ENCODE peak calls at places on chromosome 3, in four cellular contexts. O is GM10248, N is epithelial cell of esophagus, Z is mesothelial cell of epicardium. G is an unnamed sample.

GRCh38 chr3:197599089-197599765 is 43.5 kb upstream of the BDH1 start:
- DNase-seq in N (peak; percentile 85), O (peak; percentile 93), Z (peak; percentile 75), G (peak; percentile 94)

GRCh38 chr3:120622870-120623718 is 27.0 kb downstream of the NDUFB4 start:
- DNase-seq in Z (no peak), N (peak; percentile 83), O (no peak), G (no peak)

GRCh38 chr3:78013653-78014052 is 973.8 kb downstream of the ROBO2 start:
- DNase-seq in Z (no peak), O (no peak), N (no peak), G (no peak)

GRCh38 chr3:65996605-65997004 is 42.1 kb downstream of the MAGI1 start:
- DNase-seq in N (peak; percentile 96), Z (peak; percentile 39), O (no peak), G (no peak)

GRCh38 chr3:16998236-16998923 is 113.6 kb downstream of the PLCL2 start:
- DNase-seq in Z (no peak), O (no peak), N (no peak), G (no peak)

GRCh38 chr3:196867155-196867506 is 589 bp upstream of the SENP5 start:
- DNase-seq in N (no peak), Z (no peak), O (no peak), G (no peak)

GRCh38 chr3:111617912-111618601 is 22.9 kb upstream of the ZBED2 start:
- DNase-seq in Z (no peak), O (no peak), N (peak; percentile 12), G (no peak)

GRCh38 chr3:191382661-191383060 is 52.3 kb upstream of the UTS2B start:
- DNase-seq in O (no peak), N (no peak), Z (no peak), G (no peak)

GRCh38 chr3:63863150-63864007 is at the start of the genes ATXN7 and THOC7:
- DNase-seq in Z (peak; percentile 75), N (peak; percentile 74), O (peak; percentile 83), G (peak; percentile 85)

DNA sequence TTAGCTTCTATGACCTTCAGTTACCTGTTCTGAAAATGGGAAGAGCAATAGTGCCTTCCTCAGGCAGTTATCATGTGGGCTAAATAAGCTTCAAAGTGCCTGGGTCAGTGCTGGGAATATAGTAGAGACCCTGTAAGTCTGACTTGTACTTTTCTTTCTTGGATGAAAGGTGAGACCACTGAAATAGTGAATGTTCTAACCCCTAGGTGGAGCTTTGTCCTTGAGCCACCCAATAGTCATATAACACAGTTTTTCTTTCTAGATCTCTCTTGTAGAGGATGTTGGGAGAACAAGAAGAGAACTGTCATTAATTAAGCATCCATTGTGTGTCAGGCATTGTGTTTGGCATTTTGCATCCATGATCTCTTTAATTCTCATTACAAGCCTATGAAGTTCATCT is 13.0 kb upstream of the BFSP2 start:
- DNase-seq in N (no peak), Z (no peak), O (no peak), G (no peak)
- TF ChIP-seq CTCF in N (no peak), Z (no peak), O (peak; percentile 23), G (no peak)

DNA sequence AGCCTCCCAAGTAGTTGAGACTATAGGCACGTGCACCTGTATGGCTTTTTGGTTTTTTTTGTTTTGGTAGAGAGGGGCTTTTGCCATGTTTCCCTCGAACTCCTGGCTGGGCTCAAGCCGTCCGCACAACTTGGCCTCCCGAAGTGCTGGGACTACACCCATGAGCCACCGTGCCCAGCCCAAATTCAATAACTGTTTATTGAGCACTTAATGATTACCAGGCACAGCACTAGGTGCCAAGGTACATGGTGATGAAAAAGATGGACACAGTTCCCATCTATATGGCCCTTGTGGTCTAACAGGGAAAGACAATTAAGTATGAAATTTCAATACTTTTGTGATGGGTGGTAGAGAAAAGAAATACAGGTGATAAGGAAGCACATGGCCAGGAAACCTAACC is 35.8 kb upstream of the ZNF148 start:
- DNase-seq in N (no peak), O (no peak), Z (no peak), G (no peak)
- TF ChIP-seq CTCF in N (no peak), O (no peak), Z (no peak), G (no peak)

GRCh38 chr3:141052570-141053069 is 1.5 kb downstream of the SPSB4 start:
- DNase-seq in N (no peak), Z (peak; percentile 39), O (no peak), G (no peak)

GRCh38 chr3:141049681-141050080 is 1.5 kb upstream of the SPSB4 start:
- DNase-seq in N (no peak), O (no peak), Z (no peak), G (no peak)

GRCh38 chr3:141051641-141052569 is 758 bp downstream of the SPSB4 start:
- DNase-seq in O (no peak), N (no peak), Z (peak; percentile 59), G (no peak)

GRCh38 chr3:141050576-141050912 is 603 bp upstream of the SPSB4 start:
- DNase-seq in N (no peak), O (no peak), Z (no peak), G (no peak)

GRCh38 chr3:141050913-141051632 is at the start of gene SPSB4:
- DNase-seq in Z (peak; percentile 85), O (no peak), N (peak; percentile 57), G (no peak)
- TF ChIP-seq CTCF in Z (peak; percentile 19), O (no peak), N (no peak), G (no peak)

GRCh38 chr3:19540464-19540863 is 392.2 kb downstream of the KCNH8 start:
- DNase-seq in N (no peak), Z (no peak), O (no peak), G (no peak)

GRCh38 chr3:19541284-19541683 is 392.7 kb downstream of the EFHB start:
- DNase-seq in Z (no peak), O (no peak), N (no peak), G (no peak)

GRCh38 chr3:19547665-19548464 is 386.2 kb downstream of the EFHB start:
- DNase-seq in N (peak; percentile 1), Z (no peak), O (no peak), G (no peak)

GRCh38 chr3:19539488-19540395 is 391.4 kb downstream of the KCNH8 start:
- DNase-seq in N (no peak), Z (no peak), O (peak; percentile 18), G (peak; percentile 13)

GRCh38 chr3:19543212-19543841 is 390.7 kb downstream of the EFHB start:
- DNase-seq in O (peak; percentile 18), Z (no peak), N (peak; percentile 37), G (peak; percentile 9)
- TF ChIP-seq CTCF in O (peak; percentile 74), Z (peak; percentile 16), N (peak; percentile 76), G (peak; percentile 70)

GRCh38 chr3:52471371-52472238 is 16.2 kb downstream of the NISCH start:
- DNase-seq in Z (no peak), N (peak; percentile 61), O (peak; percentile 67), G (peak; percentile 76)
- TF ChIP-seq CTCF in Z (peak; percentile 32), N (peak; percentile 66), O (peak; percentile 78), G (peak; percentile 57)

GRCh38 chr3:50341537-50341936 is 901 bp upstream of the RASSF1 start:
- DNase-seq in O (no peak), N (no peak), Z (no peak), G (no peak)

GRCh38 chr3:50341996-50342732 is 1.5 kb upstream of the RASSF1 start:
- DNase-seq in O (no peak), Z (no peak), N (no peak), G (no peak)

GRCh38 chr3:50345008-50345407 is 524 bp downstream of the ZMYND10 start:
- DNase-seq in N (no peak), O (no peak), Z (no peak), G (no peak)

GRCh38 chr3:50340404-50341329 is at the start of gene RASSF1:
- DNase-seq in N (peak; percentile 70), Z (no peak), O (peak; percentile 70), G (peak; percentile 85)

GRCh38 chr3:50342818-50343633 is 2.4 kb upstream of the RASSF1 start:
- DNase-seq in O (no peak), N (no peak), Z (no peak), G (no peak)
- TF ChIP-seq CTCF in O (no peak), N (no peak), Z (no peak), G (no peak)

GRCh38 chr3:44712455-44713075 is at the start of gene ZNF502:
- DNase-seq in N (peak; percentile 91), O (peak; percentile 25), Z (no peak), G (no peak)
- TF ChIP-seq CTCF in N (peak; percentile 42), O (no peak), Z (no peak), G (no peak)

GRCh38 chr3:163785693-163786092 is 1292.6 kb downstream of the SI start:
- DNase-seq in N (no peak), O (no peak), Z (no peak), G (no peak)
- TF ChIP-seq CTCF in N (peak; percentile 22), O (no peak), Z (no peak), G (peak; percentile 33)

GRCh38 chr3:76267991-76268390 is 482.6 kb upstream of the ZNF717 start:
- DNase-seq in Z (no peak), O (no peak), N (no peak), G (no peak)
- TF ChIP-seq CTCF in Z (no peak), O (no peak), N (no peak), G (no peak)

G was measured in GM13976.